ENCODE peak calls at places on chromosomes 1 and 21, in six cellular contexts. X is GM12878, P is lower leg skin, M is ovary, Y is stomach, E is gastrocnemius medialis. N is an unnamed sample.

GRCh38 chr1:171576144-171576543 is 45.9 kb upstream of the MYOCOS start:
- DNase-seq in X (no peak), P (no peak), M (no peak), Y (no peak), E (no peak), N (no peak)

GRCh38 chr1:50968884-50969610 is 998 bp upstream of the CDKN2C start:
- DNase-seq in X (no peak), P (peak; percentile 90), M (peak; percentile 59), Y (peak; percentile 56), E (no peak), N (peak; percentile 83)

GRCh38 chr1:231558711-231559205 is 30.3 kb downstream of the TSNAX start:
- DNase-seq in X (no peak), P (no peak), M (no peak), Y (no peak), E (no peak), N (no peak)

GRCh38 chr1:78577257-78578100 is 42.8 kb upstream of the IFI44L start:
- DNase-seq in X (no peak), P (no peak), M (no peak), Y (no peak), E (no peak), N (no peak)

GRCh38 chr1:23422313-23422877 is 2.2 kb downstream of the TCEA3 start:
- DNase-seq in X (no peak), P (peak; percentile 95), M (peak; percentile 85), Y (peak; percentile 76), E (peak; percentile 33), N (peak; percentile 82)

GRCh38 chr1:61224609-61225008 is 142.2 kb downstream of the NFIA start:
- DNase-seq in X (no peak), P (no peak), M (no peak), Y (no peak), E (no peak), N (no peak)

GRCh38 chr21:14889080-14889805 is 175.6 kb downstream of the NRIP1 start:
- DNase-seq in X (no peak), P (no peak), M (no peak), Y (no peak), E (no peak), N (no peak)

GRCh38 chr1:78304766-78305165 is 186.0 kb upstream of the PTGFR start:
- DNase-seq in X (no peak), P (no peak), M (no peak), Y (no peak), E (no peak), N (no peak)

GRCh38 chr21:46207920-46208571 is 20.5 kb downstream of the LSS start:
- DNase-seq in X (no peak), P (no peak), M (no peak), Y (no peak), E (no peak), N (no peak)

GRCh38 chr1:21878840-21879478 is 58.2 kb downstream of the HSPG2 start:
- DNase-seq in X (no peak), P (no peak), M (no peak), Y (no peak), E (no peak), N (no peak)
- TF ChIP-seq POLR2A in X (no peak), P (no peak), M (no peak), Y (no peak), E (no peak), N (no peak)

GRCh38 chr1:161198877-161199431 is at the start of gene ADAMTS4:
- DNase-seq in X (no peak), P (peak; percentile 92), M (peak; percentile 83), Y (peak; percentile 43), E (no peak), N (peak; percentile 87)

GRCh38 chr1:161200992-161201827 is 957 bp upstream of the NDUFS2 start:
- DNase-seq in X (no peak), P (peak; percentile 94), M (peak; percentile 88), Y (peak; percentile 49), E (peak; percentile 40), N (peak; percentile 76)

GRCh38 chr1:161199506-161200119 is 759 bp upstream of the ADAMTS4 start:
- DNase-seq in X (no peak), P (peak; percentile 83), M (peak; percentile 61), Y (no peak), E (no peak), N (no peak)

GRCh38 chr1:161200421-161200991 is 1.7 kb upstream of the ADAMTS4 start:
- DNase-seq in X (no peak), P (peak; percentile 82), M (peak; percentile 60), Y (no peak), E (no peak), N (no peak)

GRCh38 chr1:161201828-161202712 is at the start of gene NDUFS2:
- DNase-seq in X (peak; percentile 94), P (peak; percentile 100), M (peak; percentile 96), Y (peak; percentile 99), E (peak; percentile 99), N (peak; percentile 99)
- TF ChIP-seq CTCF in X (peak; percentile 5), P (no peak), M (no peak), Y (no peak), E (no peak), N (no peak)

GRCh38 chr1:176206961-176207902 is at the start of gene COP1:
- DNase-seq in X (peak; percentile 96), P (peak; percentile 99), M (peak; percentile 96), Y (peak; percentile 98), E (peak; percentile 92), N (peak; percentile 99)
- TF ChIP-seq POLR2A in X (peak; percentile 98), P (no peak), M (peak; percentile 36), Y (no peak), E (peak; percentile 83), N (no peak)

GRCh38 chr21:42493109-42494060 is 2.6 kb downstream of the RSPH1 start:
- DNase-seq in X (no peak), P (no peak), M (no peak), Y (no peak), E (no peak), N (no peak)

GRCh38 chr21:42496839-42497202 is 797 bp upstream of the RSPH1 start:
- DNase-seq in X (no peak), P (peak; percentile 85), M (no peak), Y (no peak), E (no peak), N (no peak)

GRCh38 chr21:42495765-42496119 is 282 bp downstream of the RSPH1 start:
- DNase-seq in X (no peak), P (no peak), M (no peak), Y (no peak), E (no peak), N (no peak)

GRCh38 chr21:42496120-42496838 is at the start of gene RSPH1:
- DNase-seq in X (peak; percentile 96), P (peak; percentile 100), M (peak; percentile 100), Y (peak; percentile 100), E (peak; percentile 99), N (peak; percentile 100)

DNA sequence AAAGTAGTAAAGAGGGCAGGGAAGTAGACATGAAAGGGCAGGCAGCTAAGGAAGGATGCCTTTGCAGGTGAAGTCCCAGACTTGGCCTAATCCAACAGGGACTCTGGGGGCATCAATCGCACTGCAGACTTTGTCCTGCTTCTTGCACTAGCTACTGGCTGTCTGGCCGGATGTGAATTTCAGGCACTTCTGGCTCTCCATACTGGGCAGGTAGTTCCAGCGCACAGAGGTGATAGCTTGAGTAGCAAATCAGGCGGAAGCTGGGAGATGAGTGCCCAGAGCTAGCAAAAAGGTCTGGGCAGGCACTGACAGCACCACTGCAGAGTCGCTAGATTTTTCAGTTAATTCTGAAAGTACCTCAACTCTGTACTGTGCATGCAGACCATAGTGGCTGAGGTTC is 997 bp downstream of the RSPH1 start:
- DNase-seq in X (no peak), P (peak; percentile 80), M (no peak), Y (no peak), E (no peak), N (no peak)
- TF ChIP-seq CTCF in X (no peak), P (no peak), M (no peak), Y (no peak), E (no peak), N (no peak)

GRCh38 chr1:33957854-33958253 is 94.0 kb downstream of the HMGB4 start:
- DNase-seq in X (no peak), P (no peak), M (no peak), Y (no peak), E (no peak), N (no peak)
- TF ChIP-seq POLR2A in X (no peak), P (no peak), M (no peak), Y (no peak), E (no peak), N (no peak)

DNA sequence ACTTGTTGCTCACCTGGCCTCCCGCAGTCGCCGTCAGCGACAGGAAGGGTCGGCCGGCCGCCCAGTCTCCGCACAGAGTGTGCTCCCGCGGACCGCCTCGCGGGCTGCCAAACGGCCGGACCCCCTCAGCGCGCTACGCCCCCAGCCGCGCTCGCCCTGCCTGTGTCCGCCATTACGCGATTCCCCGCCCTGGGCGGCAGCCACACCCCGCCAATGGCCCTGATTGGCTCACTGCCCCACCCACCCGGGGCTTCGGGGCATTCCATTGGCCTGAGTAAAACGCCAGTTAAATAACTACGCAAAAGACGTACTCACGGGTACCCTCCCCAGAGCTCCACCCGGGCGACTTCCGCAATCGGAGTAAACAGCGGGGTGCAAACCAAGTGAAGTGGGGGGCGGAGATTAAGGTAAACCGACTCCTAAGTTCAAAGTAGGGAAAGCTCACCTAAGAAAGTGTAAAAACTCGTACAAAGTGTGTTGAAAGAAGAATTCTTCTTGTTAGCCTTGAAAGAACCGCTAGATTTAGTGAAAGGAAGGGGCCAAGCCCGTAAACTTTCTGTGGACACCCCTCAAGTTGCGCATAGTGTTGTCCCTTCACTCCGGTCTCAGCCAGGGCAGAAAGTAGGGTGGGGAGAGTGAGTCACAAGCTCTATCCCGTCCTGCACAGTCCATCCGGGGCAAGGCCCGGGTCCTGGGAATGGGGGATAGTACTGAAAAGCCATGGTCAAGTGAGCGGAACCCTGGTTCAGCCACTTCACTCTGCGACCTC is at the start of gene WASF2:
- DNase-seq in X (peak; percentile 89), P (peak; percentile 100), M (peak; percentile 98), Y (peak; percentile 97), E (peak; percentile 96), N (peak; percentile 97)
- TF ChIP-seq CTCF in X (no peak), P (no peak), M (no peak), Y (no peak), E (no peak), N (no peak)

GRCh38 chr1:161196521-161197451 is 2.1 kb downstream of the ADAMTS4 start:
- DNase-seq in X (no peak), P (peak; percentile 90), M (peak; percentile 72), Y (no peak), E (no peak), N (peak; percentile 55)
- TF ChIP-seq POLR2A in X (no peak), P (no peak), M (no peak), Y (no peak), E (no peak), N (no peak)